ENCODE peak calls at places on chromosomes 1 and 21, in five cellular contexts. One of them, this sample, is unnamed.

GRCh38 chr1:56095924-56096655 is 483.3 kb downstream of the PLPP3 start:
- DNase-seq in endothelial cell: no peak
- DNase-seq in mesothelial cell of epicardium: no peak
- DNase-seq in ACHN: no peak
- DNase-seq in activated CD4-positive, alpha-beta T cell treated with anti-CD3 and anti-CD28 coated beads for 4 hours: no peak
- DNase-seq in this sample: peak; percentile 74

GRCh38 chr1:66489146-66489545 is 44.8 kb upstream of the SGIP1 start:
- DNase-seq in endothelial cell: no peak
- DNase-seq in ACHN: no peak
- DNase-seq in mesothelial cell of epicardium: no peak
- DNase-seq in activated CD4-positive, alpha-beta T cell treated with anti-CD3 and anti-CD28 coated beads for 4 hours: no peak
- DNase-seq in this sample: peak; percentile 44

GRCh38 chr1:31444725-31445448 is 31.9 kb downstream of the SERINC2 start:
- DNase-seq in ACHN: no peak
- DNase-seq in endothelial cell: no peak
- DNase-seq in mesothelial cell of epicardium: no peak
- DNase-seq in activated CD4-positive, alpha-beta T cell treated with anti-CD3 and anti-CD28 coated beads for 4 hours: no peak
- DNase-seq in this sample: no peak

GRCh38 chr1:221294244-221294643 is 415.0 kb downstream of the HLX start:
- DNase-seq in activated CD4-positive, alpha-beta T cell treated with anti-CD3 and anti-CD28 coated beads for 4 hours: no peak
- DNase-seq in ACHN: no peak
- DNase-seq in endothelial cell: no peak
- DNase-seq in mesothelial cell of epicardium: no peak
- DNase-seq in this sample: no peak

GRCh38 chr1:198643001-198643400 is 4.2 kb downstream of the PTPRC start:
- DNase-seq in ACHN: no peak
- DNase-seq in activated CD4-positive, alpha-beta T cell treated with anti-CD3 and anti-CD28 coated beads for 4 hours: no peak
- DNase-seq in mesothelial cell of epicardium: no peak
- DNase-seq in endothelial cell: no peak
- DNase-seq in this sample: no peak

GRCh38 chr1:206992815-206993214 is 22.6 kb upstream of the FCAMR start:
- DNase-seq in activated CD4-positive, alpha-beta T cell treated with anti-CD3 and anti-CD28 coated beads for 4 hours: no peak
- DNase-seq in endothelial cell: no peak
- DNase-seq in ACHN: no peak
- DNase-seq in mesothelial cell of epicardium: no peak
- DNase-seq in this sample: no peak

GRCh38 chr1:227953022-227953412 is 5.3 kb upstream of the WNT9A start:
- DNase-seq in activated CD4-positive, alpha-beta T cell treated with anti-CD3 and anti-CD28 coated beads for 4 hours: no peak
- DNase-seq in endothelial cell: no peak
- DNase-seq in ACHN: no peak
- DNase-seq in mesothelial cell of epicardium: no peak
- DNase-seq in this sample: no peak

GRCh38 chr1:55012661-55013060 is 13.9 kb downstream of the BSND start:
- DNase-seq in ACHN: no peak
- DNase-seq in mesothelial cell of epicardium: no peak
- DNase-seq in endothelial cell: no peak
- DNase-seq in activated CD4-positive, alpha-beta T cell treated with anti-CD3 and anti-CD28 coated beads for 4 hours: no peak
- DNase-seq in this sample: no peak

GRCh38 chr1:37865348-37866119 is 6.1 kb upstream of the MTF1 start:
- DNase-seq in activated CD4-positive, alpha-beta T cell treated with anti-CD3 and anti-CD28 coated beads for 4 hours: no peak
- DNase-seq in ACHN: peak; percentile 61
- DNase-seq in mesothelial cell of epicardium: no peak
- DNase-seq in endothelial cell: no peak
- DNase-seq in this sample: peak; percentile 42

GRCh38 chr1:36161656-36162531 is 5.9 kb downstream of the MAP7D1 start:
- DNase-seq in mesothelial cell of epicardium: peak; percentile 59
- DNase-seq in activated CD4-positive, alpha-beta T cell treated with anti-CD3 and anti-CD28 coated beads for 4 hours: peak; percentile 38
- DNase-seq in endothelial cell: no peak
- DNase-seq in ACHN: peak; percentile 48
- DNase-seq in this sample: no peak

GRCh38 chr1:16067127-16067768 is 6.2 kb downstream of the FAM131C start:
- DNase-seq in endothelial cell: no peak
- DNase-seq in mesothelial cell of epicardium: no peak
- DNase-seq in ACHN: no peak
- DNase-seq in activated CD4-positive, alpha-beta T cell treated with anti-CD3 and anti-CD28 coated beads for 4 hours: no peak
- DNase-seq in this sample: no peak

GRCh38 chr1:2540816-2541492 is 10.9 kb upstream of the HES5 start:
- DNase-seq in endothelial cell: no peak
- DNase-seq in activated CD4-positive, alpha-beta T cell treated with anti-CD3 and anti-CD28 coated beads for 4 hours: no peak
- DNase-seq in mesothelial cell of epicardium: no peak
- DNase-seq in ACHN: no peak
- DNase-seq in this sample: no peak

GRCh38 chr1:214862421-214862820 is 220.1 kb upstream of the KCNK2 start:
- DNase-seq in endothelial cell: no peak
- DNase-seq in activated CD4-positive, alpha-beta T cell treated with anti-CD3 and anti-CD28 coated beads for 4 hours: no peak
- DNase-seq in mesothelial cell of epicardium: no peak
- DNase-seq in ACHN: no peak
- DNase-seq in this sample: no peak

GRCh38 chr1:245715970-245716369 is 561.2 kb downstream of the KIF26B start:
- DNase-seq in endothelial cell: no peak
- DNase-seq in ACHN: peak; percentile 33
- DNase-seq in activated CD4-positive, alpha-beta T cell treated with anti-CD3 and anti-CD28 coated beads for 4 hours: no peak
- DNase-seq in mesothelial cell of epicardium: no peak
- DNase-seq in this sample: peak; percentile 85

GRCh38 chr1:154749078-154749760 is 120.9 kb downstream of the KCNN3 start:
- DNase-seq in mesothelial cell of epicardium: no peak
- DNase-seq in activated CD4-positive, alpha-beta T cell treated with anti-CD3 and anti-CD28 coated beads for 4 hours: no peak
- DNase-seq in endothelial cell: no peak
- DNase-seq in ACHN: peak; percentile 62
- DNase-seq in this sample: no peak

GRCh38 chr1:2165636-2166035 is 28.9 kb downstream of the FAAP20 start:
- DNase-seq in mesothelial cell of epicardium: no peak
- DNase-seq in endothelial cell: no peak
- DNase-seq in ACHN: no peak
- DNase-seq in activated CD4-positive, alpha-beta T cell treated with anti-CD3 and anti-CD28 coated beads for 4 hours: no peak
- DNase-seq in this sample: no peak

GRCh38 chr1:22832414-22832786 is 121.8 kb downstream of the EPHB2 start:
- DNase-seq in ACHN: peak; percentile 49
- DNase-seq in activated CD4-positive, alpha-beta T cell treated with anti-CD3 and anti-CD28 coated beads for 4 hours: no peak
- DNase-seq in endothelial cell: no peak
- DNase-seq in mesothelial cell of epicardium: no peak
- DNase-seq in this sample: no peak

GRCh38 chr1:101200513-101200912 is 36.3 kb upstream of the S1PR1 start:
- DNase-seq in mesothelial cell of epicardium: no peak
- DNase-seq in activated CD4-positive, alpha-beta T cell treated with anti-CD3 and anti-CD28 coated beads for 4 hours: no peak
- DNase-seq in ACHN: peak; percentile 79
- DNase-seq in endothelial cell: no peak
- DNase-seq in this sample: peak; percentile 89

GRCh38 chr21:38773108-38774061 is 32.3 kb upstream of the ETS2 start:
- DNase-seq in ACHN: peak; percentile 28
- DNase-seq in mesothelial cell of epicardium: no peak
- DNase-seq in endothelial cell: no peak
- DNase-seq in activated CD4-positive, alpha-beta T cell treated with anti-CD3 and anti-CD28 coated beads for 4 hours: no peak
- DNase-seq in this sample: peak; percentile 93

GRCh38 chr21:32578107-32578691 is 7.1 kb downstream of the TCP10L start:
- DNase-seq in ACHN: no peak
- DNase-seq in mesothelial cell of epicardium: no peak
- DNase-seq in activated CD4-positive, alpha-beta T cell treated with anti-CD3 and anti-CD28 coated beads for 4 hours: no peak
- DNase-seq in endothelial cell: peak; percentile 54
- DNase-seq in this sample: no peak

GRCh38 chr21:21845901-21846396 is 847.7 kb downstream of the NCAM2 start:
- DNase-seq in activated CD4-positive, alpha-beta T cell treated with anti-CD3 and anti-CD28 coated beads for 4 hours: no peak
- DNase-seq in mesothelial cell of epicardium: no peak
- DNase-seq in ACHN: no peak
- DNase-seq in endothelial cell: no peak
- DNase-seq in this sample: no peak

GRCh38 chr1:52751589-52752306 is 25.5 kb downstream of the ZYG11B start:
- DNase-seq in mesothelial cell of epicardium: no peak
- DNase-seq in activated CD4-positive, alpha-beta T cell treated with anti-CD3 and anti-CD28 coated beads for 4 hours: no peak
- DNase-seq in endothelial cell: no peak
- DNase-seq in ACHN: no peak
- DNase-seq in this sample: no peak

GRCh38 chr1:46246548-46247432 is 773 bp upstream of the RAD54L start:
- DNase-seq in ACHN: peak; percentile 55
- DNase-seq in mesothelial cell of epicardium: no peak
- DNase-seq in endothelial cell: no peak
- DNase-seq in activated CD4-positive, alpha-beta T cell treated with anti-CD3 and anti-CD28 coated beads for 4 hours: peak; percentile 58
- DNase-seq in this sample: no peak

GRCh38 chr1:94501426-94501825 is 40.1 kb downstream of the F3 start:
- DNase-seq in endothelial cell: no peak
- DNase-seq in ACHN: no peak
- DNase-seq in mesothelial cell of epicardium: no peak
- DNase-seq in activated CD4-positive, alpha-beta T cell treated with anti-CD3 and anti-CD28 coated beads for 4 hours: no peak
- DNase-seq in this sample: no peak

GRCh38 chr1:22569269-22569668 is 6.0 kb downstream of the EPHA8 start:
- DNase-seq in mesothelial cell of epicardium: no peak
- DNase-seq in activated CD4-positive, alpha-beta T cell treated with anti-CD3 and anti-CD28 coated beads for 4 hours: no peak
- DNase-seq in ACHN: no peak
- DNase-seq in endothelial cell: no peak
- DNase-seq in this sample: no peak

GRCh38 chr1:153728305-153729066 is 636 bp downstream of the INTS3 start:
- DNase-seq in mesothelial cell of epicardium: peak; percentile 54
- DNase-seq in endothelial cell: peak; percentile 64
- DNase-seq in activated CD4-positive, alpha-beta T cell treated with anti-CD3 and anti-CD28 coated beads for 4 hours: peak; percentile 36
- DNase-seq in ACHN: peak; percentile 48
- DNase-seq in this sample: no peak

This sample was measured in HS-5.